ENCODE peak calls at places on chromosomes 4 and X, in ten cellular contexts. X is psoas muscle, U is MM.1S, B is SK-N-SH, H is testis, V is HCT116, I is suprapubic skin, E is PC-9, M is PC-3, C is lung. J is an unnamed sample.

GRCh38 chr4:84985952-84986351 is 19.5 kb upstream of the WDFY3 start:
- DNase-seq in B (no peak), C (no peak), M (peak; percentile 70), U (no peak), H (no peak), I (no peak), E (no peak), V (peak; percentile 48), X (no peak), J (no peak)

GRCh38 chrX:118974908-118975671 is 672 bp downstream of the LONRF3 start:
- DNase-seq in X (peak; percentile 72), V (no peak), B (peak; percentile 40), H (peak; percentile 28), E (peak; percentile 41), M (peak; percentile 43), I (peak; percentile 70), C (peak; percentile 40), U (peak; percentile 53), J (no peak)

GRCh38 chr4:47526281-47526680 is 41.2 kb downstream of the ATP10D start:
- DNase-seq in I (no peak), U (no peak), E (no peak), C (no peak), M (no peak), V (no peak), B (no peak), H (no peak), X (no peak), J (no peak)

GRCh38 chr4:119897260-119897659 is 169.4 kb downstream of the MAD2L1 start:
- DNase-seq in B (peak; percentile 31), M (no peak), E (no peak), C (no peak), I (no peak), H (no peak), U (no peak), V (no peak), X (no peak), J (no peak)

GRCh38 chr4:108244576-108244975 is 75.8 kb upstream of the LEF1 start:
- DNase-seq in I (no peak), X (no peak), B (no peak), H (no peak), U (no peak), V (no peak), C (no peak), E (no peak), M (no peak), J (no peak)

GRCh38 chr4:76990288-76991080 is 40.9 kb downstream of the SEPTIN11 start:
- DNase-seq in C (no peak), B (no peak), I (no peak), E (no peak), H (no peak), V (no peak), M (no peak), X (no peak), U (no peak), J (no peak)

GRCh38 chrX:71619193-71619592 is 882 bp upstream of the CXCR3 start:
- DNase-seq in X (no peak), C (no peak), M (no peak), V (no peak), E (no peak), U (no peak), H (no peak), I (no peak), B (no peak), J (no peak)

GRCh38 chr4:176575141-176575731 is 217.5 kb downstream of the VEGFC start:
- DNase-seq in I (no peak), H (no peak), U (no peak), M (no peak), V (no peak), C (no peak), B (no peak), X (no peak), E (no peak), J (no peak)

GRCh38 chrX:32571579-32571978 is 639.8 kb downstream of the DMD start:
- DNase-seq in M (no peak), X (no peak), U (no peak), C (no peak), B (no peak), I (no peak), V (no peak), H (no peak), E (no peak), J (no peak)

GRCh38 chr4:125719987-125720386 is 405.2 kb downstream of the FAT4 start:
- DNase-seq in X (no peak), C (no peak), M (peak; percentile 85), V (peak; percentile 53), H (no peak), E (peak; percentile 31), B (no peak), I (no peak), U (no peak), J (no peak)

GRCh38 chrX:15675490-15675921 is 10.9 kb upstream of the CLTRN start:
- DNase-seq in M (peak; percentile 80), B (peak; percentile 86), I (peak; percentile 94), V (peak; percentile 70), H (peak; percentile 86), X (peak; percentile 92), C (peak; percentile 90), U (peak; percentile 82), E (peak; percentile 84), J (peak; percentile 80)

GRCh38 chrX:39576081-39576701 is 521.6 kb downstream of the BCOR start:
- DNase-seq in E (no peak), V (no peak), X (no peak), M (no peak), H (no peak), B (peak; percentile 57), C (no peak), I (no peak), U (no peak), J (no peak)

GRCh38 chr4:25330905-25331816 is 18.6 kb downstream of the ZCCHC4 start:
- DNase-seq in I (no peak), B (no peak), X (no peak), V (no peak), U (peak; percentile 50), H (no peak), C (no peak), M (no peak), E (no peak), J (no peak)
- H3K4me3 ChIP-seq in I (no peak overlapping the region), B (no peak overlapping the region), X (no peak overlapping the region), V (no peak overlapping the region), U (peak overlapping the region; percentile 49), H (no peak overlapping the region), C (no peak overlapping the region), M (no peak overlapping the region), E (no peak overlapping the region), J (no peak overlapping the region)

GRCh38 chrX:153349952-153350351 is 16.0 kb downstream of the ZNF275 start:
- DNase-seq in H (no peak), C (no peak), B (no peak), X (no peak), V (no peak), U (no peak), E (no peak), I (no peak), M (no peak), J (no peak)
- H3K9me3 ChIP-seq in H (no peaks in the 10 kb centered on the region), C (no peaks in the 10 kb centered on the region), B (no peaks in the 10 kb centered on the region), X (no peaks in the 10 kb centered on the region), V (no peaks in the 10 kb centered on the region), U (no peaks in the 10 kb centered on the region), E (no peaks in the 10 kb centered on the region), I (no peaks in the 10 kb centered on the region), M (no peaks in the 10 kb centered on the region), J (no peaks in the 10 kb centered on the region)

GRCh38 chr4:7172508-7172907 is 19.8 kb upstream of the SORCS2 start:
- DNase-seq in U (no peak), E (no peak), V (no peak), B (no peak), H (no peak), C (no peak), X (no peak), I (peak; percentile 10), M (no peak), J (no peak)

GRCh38 chr4:7170012-7170411 is 22.3 kb upstream of the SORCS2 start:
- DNase-seq in M (no peak), H (no peak), B (no peak), U (no peak), X (no peak), C (no peak), I (no peak), V (no peak), E (no peak), J (no peak)

GRCh38 chr4:7169134-7169533 is 23.2 kb upstream of the SORCS2 start:
- DNase-seq in I (peak; percentile 6), H (no peak), X (peak; percentile 15), C (no peak), M (no peak), E (no peak), U (no peak), V (no peak), B (no peak), J (peak; percentile 35)

GRCh38 chr4:7172946-7173345 is 19.4 kb upstream of the SORCS2 start:
- DNase-seq in X (peak; percentile 40), U (no peak), C (no peak), B (no peak), M (no peak), E (no peak), H (no peak), V (no peak), I (peak; percentile 49), J (no peak)

DNA sequence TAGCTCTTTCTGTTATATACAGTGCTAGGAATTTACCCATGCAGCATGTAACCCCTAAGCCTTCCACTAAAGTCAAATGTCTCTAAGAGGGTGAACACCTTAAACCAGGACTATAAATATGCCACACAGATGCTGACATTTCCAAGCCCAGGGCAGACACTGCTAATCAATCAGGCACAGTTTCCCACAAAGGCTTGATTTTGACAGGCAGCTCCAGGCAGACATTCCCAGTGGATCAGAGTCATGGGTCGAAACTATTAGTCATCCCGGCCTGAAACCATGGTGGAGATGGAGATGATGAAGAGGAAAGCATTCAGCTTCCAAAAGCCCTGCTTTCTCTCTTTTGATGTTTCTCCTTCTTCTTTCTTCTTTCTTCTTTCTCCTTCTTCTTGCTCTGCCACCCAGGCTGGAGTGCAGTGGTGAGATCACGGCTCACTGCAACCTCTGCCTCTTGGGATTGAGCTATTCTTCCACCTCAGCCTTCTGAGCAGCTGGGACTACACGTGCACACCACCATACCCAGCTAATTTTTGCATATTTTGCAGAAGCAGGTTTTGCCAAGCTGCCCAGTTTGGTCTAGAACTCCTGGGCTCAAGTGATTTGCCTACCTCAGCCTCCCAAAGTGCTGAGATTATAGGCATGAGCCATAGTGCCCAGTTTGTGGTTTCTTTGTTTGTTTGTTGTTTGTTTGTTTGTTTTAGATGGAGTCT is 21.0 kb upstream of the SORCS2 start:
- DNase-seq in C (no peak), I (no peak), H (no peak), U (no peak), E (no peak), M (no peak), X (peak; percentile 5), V (no peak), B (no peak), J (peak; percentile 22)
- TF ChIP-seq CTCF in C (no peak), I (no peak), H (no peak), U (no peak), E (no peak), M (no peak), X (no peak), V (no peak), B (no peak), J (no peak)

DNA sequence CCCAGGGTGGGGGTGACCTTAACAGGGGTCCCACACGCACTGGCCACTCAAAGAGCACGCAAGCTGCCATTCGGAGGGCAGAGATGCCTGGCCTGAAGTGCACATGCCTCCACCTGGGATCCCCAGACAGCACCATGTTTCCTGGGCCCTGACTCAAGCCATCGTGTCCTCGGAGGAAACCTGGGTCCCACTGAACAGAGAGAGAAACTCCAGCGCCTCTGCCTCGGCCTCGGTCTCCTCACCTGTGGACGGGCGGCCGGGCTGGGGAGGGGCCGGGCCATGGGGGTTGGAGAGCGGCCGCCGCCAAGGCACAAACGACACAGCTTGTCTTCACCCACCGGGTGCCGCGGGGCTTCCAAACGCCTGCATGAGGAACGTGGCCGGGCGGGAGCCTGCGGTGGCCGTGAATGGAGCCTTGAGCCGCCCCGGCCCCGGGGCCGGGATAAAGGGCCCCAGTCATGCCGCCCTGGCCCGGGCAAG is 30.0 kb upstream of the FGFR3 start:
- DNase-seq in U (no peak), H (no peak), X (no peak), M (no peak), V (no peak), E (no peak), B (no peak), C (no peak), I (no peak), J (no peak)
- H3K4me3 ChIP-seq in U (no peak overlapping the region), H (no peak overlapping the region), X (peak overlapping the region; percentile 48), M (peak overlapping the region; percentile 42), V (no peak overlapping the region), E (no peak overlapping the region), B (no peak overlapping the region), C (no peak overlapping the region), I (peak overlapping the region; percentile 41), J (no peak overlapping the region)

J was measured in OCI-LY7.